ENCODE peak calls at places on chromosomes 16 and 17, in ten cellular contexts. E is epithelial cell of prostate; P is central memory CD4-positive, alpha-beta T cell; O is OCI-M1; I is small intestine; L is lower leg skin; G is left lobe of liver; D is NT2/D1; Z is effector memory CD4-positive, alpha-beta T cell; U is ELF-1. F is an unnamed sample.

GRCh38 chr16:54545890-54546476 is 259.4 kb upstream of the IRX3 start:
- DNase-seq in G (no peak), E (no peak), Z (no peak), L (no peak), U (no peak), I (no peak), P (no peak), O (no peak), D (no peak), F (no peak)

GRCh38 chr16:89721644-89722391 is 481 bp downstream of the ZNF276 start:
- DNase-seq in G (peak; percentile 77), Z (peak; percentile 91), D (no peak), P (peak; percentile 93), I (peak; percentile 70), U (peak; percentile 53), O (peak; percentile 74), E (no peak), L (peak; percentile 46), F (peak; percentile 52)

GRCh38 chr17:31595076-31595475 is 203.6 kb downstream of the RAB11FIP4 start:
- DNase-seq in U (no peak), L (no peak), G (no peak), E (no peak), Z (no peak), D (no peak), O (no peak), I (no peak), P (no peak), F (no peak)

GRCh38 chr17:76255801-76256429 is 9.2 kb upstream of the UBALD2 start:
- DNase-seq in U (no peak), Z (no peak), O (no peak), E (no peak), L (no peak), G (no peak), D (no peak), I (no peak), P (no peak), F (no peak)

GRCh38 chr16:2663553-2664521 is 18.5 kb upstream of the KCTD5 start:
- DNase-seq in E (peak; percentile 90), P (peak; percentile 40), G (no peak), Z (no peak), U (no peak), L (no peak), O (peak; percentile 69), I (peak; percentile 83), D (no peak), F (no peak)

GRCh38 chr17:35373984-35374765 is 754 bp upstream of the SLFN11 start:
- DNase-seq in L (peak; percentile 34), P (peak; percentile 46), I (peak; percentile 17), U (peak; percentile 35), E (no peak), D (no peak), O (peak; percentile 86), G (peak; percentile 59), Z (peak; percentile 9), F (peak; percentile 54)

GRCh38 chr17:9725575-9725974 is 65.8 kb downstream of the DHRS7C start:
- DNase-seq in Z (no peak), E (no peak), U (no peak), I (no peak), L (no peak), D (no peak), O (no peak), G (no peak), P (no peak), F (no peak)

GRCh38 chr17:75096082-75096625 is 8.4 kb downstream of the SLC16A5 start:
- DNase-seq in L (peak; percentile 75), G (no peak), D (no peak), U (peak; percentile 87), O (peak; percentile 97), I (peak; percentile 98), P (no peak), Z (no peak), E (peak; percentile 95), F (peak; percentile 57)

GRCh38 chr16:35414563-35414962 is 1955.2 kb downstream of the TP53TG3F start:
- DNase-seq in U (no peak), P (no peak), G (no peak), Z (no peak), D (no peak), E (no peak), O (no peak), I (no peak), L (no peak), F (no peak)

GRCh38 chr16:68434654-68435210 is 13.6 kb downstream of the SMPD3 start:
- DNase-seq in I (peak; percentile 51), Z (no peak), E (peak; percentile 20), L (no peak), O (no peak), U (no peak), P (no peak), D (no peak), G (no peak), F (no peak)

GRCh38 chr17:72747416-72747815 is 345.1 kb downstream of the SLC39A11 start:
- DNase-seq in L (no peak), I (peak; percentile 91), O (no peak), D (no peak), P (no peak), E (no peak), G (no peak), U (no peak), Z (no peak), F (no peak)

GRCh38 chr16:50067290-50067853 is 1.6 kb downstream of the HEATR3 start:
- DNase-seq in I (peak; percentile 11), L (no peak), G (no peak), D (peak; percentile 20), E (no peak), O (peak; percentile 56), U (peak; percentile 42), Z (no peak), P (peak; percentile 13), F (peak; percentile 47)

GRCh38 chr16:24729967-24730815 is 740 bp downstream of the TNRC6A start:
- DNase-seq in O (peak; percentile 47), E (no peak), L (peak; percentile 26), Z (no peak), P (no peak), D (no peak), G (no peak), U (peak; percentile 21), I (peak; percentile 25), F (peak; percentile 51)

GRCh38 chr16:88197481-88198456 is 185.0 kb upstream of the ZNF469 start:
- DNase-seq in D (no peak), U (no peak), Z (no peak), O (no peak), E (no peak), I (no peak), L (no peak), P (no peak), G (no peak), F (no peak)

GRCh38 chr16:977096-977701 is 4.4 kb upstream of the SOX8 start:
- DNase-seq in I (no peak), G (no peak), E (no peak), U (no peak), O (no peak), D (no peak), L (no peak), Z (no peak), P (no peak), F (no peak)

GRCh38 chr17:10121971-10122707 is 76.3 kb downstream of the GAS7 start:
- DNase-seq in P (no peak), D (no peak), I (no peak), U (no peak), Z (no peak), L (no peak), E (no peak), G (no peak), O (no peak), F (no peak)

GRCh38 chr17:32627233-32628008 is 140.6 kb downstream of the CDK5R1 start:
- DNase-seq in E (no peak), G (no peak), U (peak; percentile 49), O (no peak), Z (no peak), D (peak; percentile 51), L (no peak), I (no peak), P (no peak), F (peak; percentile 98)

GRCh38 chr17:76381633-76382304 is 2.6 kb upstream of the SPHK1 start:
- DNase-seq in L (no peak), Z (no peak), O (peak; percentile 29), E (no peak), U (peak; percentile 51), P (no peak), G (no peak), D (no peak), I (no peak), F (peak; percentile 33)

GRCh38 chr17:75152971-75153853 is 1.1 kb downstream of the JPT1 start:
- DNase-seq in G (no peak), O (peak; percentile 55), P (no peak), I (peak; percentile 91), D (no peak), L (peak; percentile 24), U (peak; percentile 64), E (no peak), Z (no peak), F (peak; percentile 77)

GRCh38 chr16:14325921-14326401 is 254.8 kb downstream of the MRTFB start:
- DNase-seq in P (no peak), D (no peak), L (no peak), Z (no peak), O (no peak), E (no peak), U (no peak), G (no peak), I (no peak), F (no peak)

GRCh38 chr17:57489321-57489720 is 233.0 kb downstream of the MSI2 start:
- DNase-seq in E (no peak), L (no peak), G (no peak), Z (no peak), O (no peak), D (no peak), P (no peak), I (no peak), U (no peak), F (no peak)

GRCh38 chr16:11792404-11793260 is 4.4 kb downstream of the ZC3H7A start:
- DNase-seq in Z (no peak), P (no peak), G (no peak), I (peak; percentile 92), U (no peak), O (no peak), E (no peak), L (no peak), D (no peak), F (no peak)

GRCh38 chr17:43314582-43314981 is 80.8 kb upstream of the RNU2-1 start:
- DNase-seq in P (no peak), D (no peak), U (no peak), L (no peak), G (no peak), O (no peak), Z (no peak), E (no peak), I (no peak), F (no peak)

GRCh38 chr17:33725675-33726271 is 432.7 kb upstream of the ASIC2 start:
- DNase-seq in Z (no peak), G (peak; percentile 51), E (no peak), U (peak; percentile 74), P (no peak), L (peak; percentile 15), D (peak; percentile 30), I (peak; percentile 23), O (peak; percentile 61), F (peak; percentile 81)

GRCh38 chr17:58039975-58040374 is 32.9 kb upstream of the SRSF1 start:
- DNase-seq in I (no peak), L (no peak), P (no peak), Z (no peak), D (no peak), E (peak; percentile 36), U (no peak), G (no peak), O (no peak), F (no peak)

GRCh38 chr16:79026117-79026516 is 574.4 kb downstream of the MAF start:
- DNase-seq in D (no peak), I (no peak), U (no peak), E (no peak), O (no peak), P (no peak), G (no peak), L (no peak), Z (no peak), F (no peak)

GRCh38 chr16:58814348-58814801 is 80.3 kb upstream of the GOT2 start:
- DNase-seq in Z (no peak), I (peak; percentile 21), L (peak; percentile 22), O (peak; percentile 59), U (peak; percentile 71), G (peak; percentile 49), P (no peak), E (no peak), D (peak; percentile 32), F (peak; percentile 77)

GRCh38 chr17:77098884-77099545 is 41.8 kb upstream of the SEC14L1 start:
- DNase-seq in D (no peak), I (peak; percentile 66), E (no peak), U (no peak), P (peak; percentile 58), O (peak; percentile 53), G (peak; percentile 70), L (peak; percentile 78), Z (no peak), F (no peak)